ENCODE peak calls at places on chromosomes 5 and 9, in seven cellular contexts. W is osteoblast; S is mesenteric fat pad; P is mucosa of descending colon; I is stromal cell of bone marrow; L is CD4-positive, alpha-beta memory T cell; F is heart right ventricle. H is an unnamed sample.
A peak's percentile ranks its signal among the peaks of the same experiment; 100 is the strongest.

GRCh38 chr5:154384480-154385235 is 61.1 kb upstream of the SAP30L start:
- DNase-seq in W (no peak), F (no peak), I (no peak), L (no peak), P (no peak), S (no peak), H (no peak)

GRCh38 chr9:121720311-121720991 is 69.0 kb downstream of the DAB2IP start:
- DNase-seq in S (no peak), W (peak; percentile 69), L (no peak), I (no peak), P (peak; percentile 81), F (no peak), H (no peak)

GRCh38 chr9:14924821-14925220 is 14.6 kb upstream of the FREM1 start:
- DNase-seq in I (peak; percentile 54), S (no peak), P (no peak), F (no peak), W (no peak), L (no peak), H (no peak)

GRCh38 chr9:136057236-136058151 is 37.6 kb downstream of the NACC2 start:
- DNase-seq in S (no peak), W (peak; percentile 60), P (no peak), F (no peak), L (no peak), I (no peak), H (no peak)

GRCh38 chr9:130935660-130936271 is 3.3 kb downstream of the FIBCD1 start:
- DNase-seq in S (no peak), W (peak; percentile 91), I (no peak), F (no peak), P (no peak), L (no peak), H (no peak)

GRCh38 chr5:139651863-139652787 is 4.0 kb downstream of the CXXC5 start:
- DNase-seq in W (peak; percentile 97), I (peak; percentile 83), L (no peak), F (peak; percentile 78), P (peak; percentile 84), S (no peak), H (peak; percentile 92)

GRCh38 chr5:33968133-33969005 is 16.1 kb downstream of the SLC45A2 start:
- DNase-seq in F (no peak), S (no peak), P (no peak), L (no peak), W (no peak), I (no peak), H (no peak)

GRCh38 chr5:116442095-116442534 is 132.5 kb downstream of the SEMA6A start:
- DNase-seq in F (peak; percentile 54), W (no peak), P (peak; percentile 51), I (no peak), S (no peak), L (no peak), H (peak; percentile 29)

GRCh38 chr9:76390656-76391055 is 3.6 kb downstream of the RFK start:
- DNase-seq in L (no peak), W (no peak), S (no peak), I (no peak), P (no peak), F (no peak), H (no peak)

GRCh38 chr9:113131689-113132151 is 19.1 kb upstream of the SLC31A2 start:
- DNase-seq in S (no peak), I (no peak), L (no peak), W (no peak), F (no peak), P (no peak), H (no peak)

GRCh38 chr5:108531367-108532211 is 149.7 kb upstream of the FBXL17 start:
- DNase-seq in S (no peak), P (no peak), W (no peak), I (no peak), F (no peak), L (no peak), H (no peak)

GRCh38 chr9:37026936-37027581 is 7.0 kb downstream of the PAX5 start:
- DNase-seq in L (no peak), F (no peak), W (peak; percentile 41), S (no peak), P (no peak), I (no peak), H (no peak)

GRCh38 chr9:34098307-34098706 is 28.2 kb downstream of the DCAF12 start:
- DNase-seq in F (no peak), L (no peak), P (no peak), W (no peak), S (no peak), I (no peak), H (no peak)

GRCh38 chr5:52674815-52675545 is 112.7 kb upstream of the ITGA1 start:
- DNase-seq in W (peak; percentile 44), S (no peak), I (peak; percentile 74), P (no peak), F (no peak), L (no peak), H (no peak)

GRCh38 chr5:126335871-126336270 is 87.3 kb upstream of the GRAMD2B start:
- DNase-seq in W (no peak), I (no peak), P (no peak), S (no peak), L (no peak), F (no peak), H (no peak)

GRCh38 chr5:137995747-137996123 is 37.1 kb downstream of the FAM13B start:
- DNase-seq in I (no peak), W (no peak), S (no peak), L (no peak), F (no peak), P (no peak), H (no peak)

GRCh38 chr9:12859704-12860251 is 85.0 kb downstream of the LURAP1L start:
- DNase-seq in L (no peak), W (peak; percentile 51), S (no peak), F (no peak), P (no peak), I (peak; percentile 93), H (no peak)

GRCh38 chr9:18786196-18786595 is 246.8 kb downstream of the SAXO1 start:
- DNase-seq in W (no peak), F (no peak), I (no peak), S (no peak), P (no peak), L (no peak), H (no peak)

GRCh38 chr9:133505901-133506652 is 18.7 kb downstream of the MYMK start:
- DNase-seq in S (no peak), L (no peak), F (peak; percentile 79), I (peak; percentile 96), P (no peak), W (peak; percentile 98), H (peak; percentile 52)

GRCh38 chr5:86108825-86109224 is 508.9 kb upstream of the COX7C start:
- DNase-seq in W (no peak), L (no peak), S (no peak), F (no peak), I (no peak), P (no peak), H (no peak)

GRCh38 chr5:94304146-94304545 is 314.3 kb downstream of the KIAA0825 start:
- DNase-seq in I (no peak), F (no peak), S (no peak), L (no peak), P (no peak), W (no peak), H (no peak)

GRCh38 chr9:69758981-69759477 is 782 bp downstream of the PTAR1 start:
- DNase-seq in S (no peak), F (no peak), I (no peak), L (no peak), W (peak; percentile 38), P (no peak), H (no peak)

GRCh38 chr5:123059455-123059854 is 22.9 kb upstream of the PPIC start:
- DNase-seq in L (no peak), F (no peak), S (no peak), W (no peak), I (no peak), P (no peak), H (no peak)

GRCh38 chr5:72498284-72498683 is 8.9 kb downstream of the ZNF366 start:
- DNase-seq in F (no peak), W (peak; percentile 50), I (peak; percentile 50), L (no peak), P (no peak), S (no peak), H (no peak)

GRCh38 chr5:74500037-74500917 is 140.3 kb downstream of the ENC1 start:
- DNase-seq in I (no peak), P (no peak), S (no peak), F (no peak), W (peak; percentile 27), L (no peak), H (no peak)

GRCh38 chr9:93258419-93258817 is 74.5 kb downstream of the WNK2 start:
- DNase-seq in S (peak; percentile 75), F (no peak), W (peak; percentile 50), L (no peak), I (no peak), P (no peak), H (no peak)

GRCh38 chr5:95027151-95027721 is 257.7 kb downstream of the MCTP1 start:
- DNase-seq in F (no peak), W (no peak), P (no peak), L (no peak), I (no peak), S (no peak), H (no peak)

GRCh38 chr5:2300861-2301610 is 418.3 kb upstream of the IRX4 start:
- DNase-seq in P (no peak), F (no peak), S (peak; percentile 65), L (no peak), I (no peak), W (peak; percentile 61), H (no peak)

GRCh38 chr5:161585798-161586197 is 39.3 kb upstream of the GABRB2 start:
- DNase-seq in L (no peak), F (no peak), P (no peak), W (peak; percentile 5), I (no peak), S (no peak), H (no peak)

GRCh38 chr5:95181650-95182049 is 103.2 kb downstream of the MCTP1 start:
- DNase-seq in W (no peak), P (no peak), F (no peak), L (no peak), S (no peak), I (no peak), H (no peak)

GRCh38 chr9:129630967-129631672 is 5.2 kb downstream of the NTMT1 start:
- DNase-seq in L (no peak), F (no peak), S (no peak), I (no peak), P (no peak), W (peak; percentile 89), H (no peak)

GRCh38 chr5:79408028-79408427 is 105.9 kb downstream of the HOMER1 start:
- DNase-seq in L (no peak), S (no peak), W (no peak), I (no peak), F (no peak), P (no peak), H (no peak)

GRCh38 chr9:127968046-127968445 is 12.7 kb downstream of the EEIG1 start:
- DNase-seq in P (peak; percentile 78), L (no peak), I (no peak), W (peak; percentile 89), F (no peak), S (no peak), H (peak; percentile 72)

GRCh38 chr5:122263352-122264030 is 48.5 kb upstream of the SNCAIP start:
- DNase-seq in W (peak; percentile 39), L (no peak), I (peak; percentile 14), S (no peak), P (no peak), F (no peak), H (no peak)

GRCh38 chr5:35230043-35230611 is at the start of gene PRLR:
- DNase-seq in S (no peak), L (no peak), W (peak; percentile 79), F (peak; percentile 23), P (peak; percentile 75), I (peak; percentile 9), H (peak; percentile 43)

GRCh38 chr5:97534166-97534565 is 351.1 kb upstream of the RIOK2 start:
- DNase-seq in S (no peak), W (peak; percentile 89), F (no peak), L (peak; percentile 7), P (no peak), I (peak; percentile 90), H (no peak)

GRCh38 chr5:84381501-84382362 is 2.9 kb downstream of the EDIL3 start:
- DNase-seq in L (no peak), P (no peak), F (no peak), I (no peak), W (no peak), S (no peak), H (no peak)

GRCh38 chr9:14686168-14686567 is 7.1 kb downstream of the ZDHHC21 start:
- DNase-seq in F (no peak), I (no peak), W (no peak), S (no peak), L (no peak), P (no peak), H (no peak)

H was measured in gastrocnemius medialis.